ENCODE peak calls at places on chromosome 15, in seven cellular contexts. K is tibial nerve, A is Panc1, T is fibroblast of lung, B is H9, E is substantia nigra, Q is upper lobe of right lung. S is an unnamed sample.

GRCh38 chr15:76336254-76337046 is at the start of gene ISL2:
- DNase-seq in K (no peak), A (no peak), T (peak), B (peak), E (peak), Q (peak), S (no peak)

GRCh38 chr15:35321926-35322325 is 224.0 kb downstream of the DPH6 start:
- DNase-seq in K (no peak), A (no peak), T (no peak), B (no peak), E (no peak), Q (no peak), S (no peak)

GRCh38 chr15:63858881-63859280 is 25.1 kb upstream of the HERC1 start:
- DNase-seq in K (no peak), A (no peak), T (no peak), B (no peak), E (no peak), Q (no peak), S (no peak)

GRCh38 chr15:60620707-60621106 is 141.8 kb upstream of the ICE2 start:
- DNase-seq in K (no peak), A (no peak), T (peak), B (peak), E (peak), Q (peak), S (no peak)

GRCh38 chr15:52790166-52790708 is at the start of gene ONECUT1:
- DNase-seq in K (no peak), A (no peak), T (peak), B (peak), E (peak), Q (no peak), S (no peak)

GRCh38 chr15:78928616-78929093 is 16.2 kb downstream of the CTSH start:
- DNase-seq in K (no peak), A (no peak), T (no peak), B (no peak), E (no peak), Q (peak), S (no peak)

GRCh38 chr15:65089206-65089824 is 12.8 kb downstream of the KBTBD13 start:
- DNase-seq in K (no peak), A (no peak), T (peak), B (no peak), E (no peak), Q (no peak), S (no peak)

GRCh38 chr15:75031773-75032302 is 8.4 kb downstream of the PPCDC start:
- DNase-seq in K (no peak), A (no peak), T (no peak), B (no peak), E (no peak), Q (no peak), S (no peak)

GRCh38 chr15:98401029-98401428 is 247.3 kb upstream of the IGF1R start:
- DNase-seq in K (peak), A (no peak), T (no peak), B (no peak), E (no peak), Q (no peak), S (peak)

GRCh38 chr15:57555270-57555669 is 36.4 kb upstream of the MYZAP start:
- DNase-seq in K (no peak), A (no peak), T (peak), B (no peak), E (no peak), Q (no peak), S (no peak)

GRCh38 chr15:101194246-101195138 is 57.4 kb downstream of the CHSY1 start:
- DNase-seq in K (no peak), A (no peak), T (peak), B (no peak), E (no peak), Q (no peak), S (no peak)
- H3K27ac ChIP-seq in K (peak), A (no peak), T (peak), B (no peak), E (no peak), Q (peak), S (peak)

GRCh38 chr15:81182031-81182745 is 14.5 kb upstream of the IL16 start:
- DNase-seq in K (no peak), A (no peak), T (peak), B (no peak), E (no peak), Q (no peak), S (no peak)
- H3K27ac ChIP-seq in K (peak), A (no peak), T (peak), B (no peak), E (no peak), Q (peak), S (peak)

GRCh38 chr15:83110361-83110760 is 2.9 kb downstream of the TM6SF1 start:
- DNase-seq in K (no peak), A (no peak), T (no peak), B (no peak), E (no peak), Q (no peak), S (no peak)
- H3K27ac ChIP-seq in K (no peak), A (no peak), T (no peak), B (no peak), E (no peak), Q (no peak), S (no peak)

DNA sequence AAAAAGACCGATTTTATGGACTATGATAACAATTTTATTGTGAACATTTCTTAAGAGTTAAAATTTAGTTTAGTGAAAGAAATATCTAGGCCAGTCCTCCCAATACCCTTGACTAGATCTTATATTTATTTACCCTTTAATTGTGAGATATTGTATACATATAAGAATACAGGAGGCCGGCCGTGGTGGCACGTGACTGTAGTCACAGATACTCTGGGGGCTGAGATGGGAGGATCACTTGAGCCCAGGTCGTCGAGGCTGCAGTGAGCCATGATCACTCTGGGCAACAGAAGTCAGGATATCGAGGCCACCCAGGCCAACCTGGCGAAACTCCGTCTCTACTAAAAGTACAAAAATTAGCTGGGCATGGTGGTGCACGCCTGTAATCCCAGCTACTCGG is 767 bp upstream of the RMDN3 start:
- DNase-seq in K (no peak), A (no peak), T (no peak), B (no peak), E (no peak), Q (no peak), S (no peak)
- H3K27ac ChIP-seq in K (peak), A (peak), T (peak), B (peak), E (peak), Q (peak), S (no peak)

GRCh38 chr15:30042556-30042955 is 40.2 kb upstream of the GOLGA8J start:
- DNase-seq in K (no peak), A (no peak), T (peak), B (no peak), E (peak), Q (no peak), S (no peak)
- H3K27ac ChIP-seq in K (peak), A (no peak), T (no peak), B (no peak), E (peak), Q (no peak), S (no peak)

S was measured in coronary artery.